ENCODE peak calls at places on chromosome 4, in four cellular contexts. G is stimulated activated CD4-positive, alpha-beta T cell treated with anti-CD3 and anti-CD28 coated beads, Interleukin-2, amount 100 ng/mL, for 24 hours; H is stimulated activated effector memory CD8-positive, alpha-beta T cell treated with anti-CD3 and anti-CD28 coated beads, Interleukin-12 subunit alpha, Interleukin-12 subunit beta, amount 100 ng/mL, for 72 hours; V is iris pigment epithelial cell. P is an unnamed sample.

GRCh38 chr4:177008071-177008835 is 215.5 kb upstream of the VEGFC start:
- DNase-seq in G (no peak), H (no peak), V (peak), P (peak)

GRCh38 chr4:82811838-82812672 is 13.5 kb upstream of the SCD5 start:
- DNase-seq in G (no peak), H (no peak), V (peak), P (no peak)

GRCh38 chr4:22324422-22324821 is 191.4 kb downstream of the ADGRA3 start:
- DNase-seq in G (no peak), H (no peak), V (no peak), P (no peak)

GRCh38 chr4:27397886-27398285 is 537.2 kb downstream of the STIM2 start:
- DNase-seq in G (no peak), H (no peak), V (peak), P (peak)

GRCh38 chr4:16752150-16752549 is 146.3 kb downstream of the LDB2 start:
- DNase-seq in G (no peak), H (no peak), V (peak), P (peak)

GRCh38 chr4:44186850-44187246 is 261.8 kb downstream of the KCTD8 start:
- DNase-seq in G (no peak), H (no peak), V (peak), P (no peak)

GRCh38 chr4:138050601-138051000 is 191.5 kb downstream of the SLC7A11 start:
- DNase-seq in G (no peak), H (no peak), V (peak), P (no peak)

GRCh38 chr4:139825523-139826014 is 159.9 kb downstream of the MGST2 start:
- DNase-seq in G (no peak), H (no peak), V (no peak), P (no peak)

GRCh38 chr4:1081689-1082040 is 31.7 kb downstream of the RNF212 start:
- DNase-seq in G (no peak), H (no peak), V (peak), P (peak)

GRCh38 chr4:145779319-145779801 is 99.4 kb downstream of the C4orf51 start:
- DNase-seq in G (no peak), H (no peak), V (peak), P (no peak)

GRCh38 chr4:184838249-184839074 is 12.7 kb upstream of the ACSL1 start:
- DNase-seq in G (no peak), H (no peak), V (no peak), P (no peak)

GRCh38 chr4:28250646-28251045 is 1390.0 kb downstream of the STIM2 start:
- DNase-seq in G (no peak), H (no peak), V (peak), P (peak)

GRCh38 chr4:158722291-158722916 is 792 bp downstream of the PPID start:
- DNase-seq in G (peak), H (no peak), V (peak), P (peak)

GRCh38 chr4:139553751-139554670 is 2.0 kb downstream of the SETD7 start:
- DNase-seq in G (no peak), H (no peak), V (no peak), P (no peak)

GRCh38 chr4:11954093-11954492 is 525.4 kb upstream of the HS3ST1 start:
- DNase-seq in G (no peak), H (no peak), V (peak), P (peak)

GRCh38 chr4:73698217-73698616 is 42.2 kb upstream of the CXCL8 start:
- DNase-seq in G (no peak), H (no peak), V (peak), P (peak)

GRCh38 chr4:118363166-118363565 is 10.4 kb upstream of the PRSS12 start:
- DNase-seq in G (no peak), H (no peak), V (no peak), P (no peak)

GRCh38 chr4:92359481-92359880 is 55.7 kb downstream of the GRID2 start:
- DNase-seq in G (no peak), H (no peak), V (no peak), P (no peak)

GRCh38 chr4:51923343-51923742 is 80.4 kb downstream of the DCUN1D4 start:
- DNase-seq in G (no peak), H (no peak), V (no peak), P (no peak)